ENCODE peak calls at places on chromosome 3, in four cellular contexts. One of them, this sample, is unnamed.

GRCh38 chr3:86563358-86563970 is 427.5 kb downstream of the VGLL3 start:
- DNase-seq in fibroblast of villous mesenchyme: peak; percentile 22
- DNase-seq in IMR-90: peak; percentile 47
- DNase-seq in Peyer's patch: no peak
- DNase-seq in this sample: no peak

GRCh38 chr3:55408193-55408826 is 78.8 kb downstream of the WNT5A start:
- DNase-seq in fibroblast of villous mesenchyme: no peak
- DNase-seq in IMR-90: peak; percentile 15
- DNase-seq in Peyer's patch: no peak
- DNase-seq in this sample: no peak

GRCh38 chr3:188947401-188947982 is 224.3 kb upstream of the TPRG1 start:
- DNase-seq in fibroblast of villous mesenchyme: peak; percentile 91
- DNase-seq in IMR-90: peak; percentile 63
- DNase-seq in Peyer's patch: peak; percentile 20
- DNase-seq in this sample: peak; percentile 90

GRCh38 chr3:12932754-12933153 is 91.4 kb upstream of the RPL32 start:
- DNase-seq in fibroblast of villous mesenchyme: no peak
- DNase-seq in IMR-90: no peak
- DNase-seq in Peyer's patch: no peak
- DNase-seq in this sample: no peak

GRCh38 chr3:178671261-178672191 is 135.3 kb downstream of the KCNMB2 start:
- DNase-seq in fibroblast of villous mesenchyme: peak; percentile 24
- DNase-seq in IMR-90: peak; percentile 34
- DNase-seq in Peyer's patch: no peak
- DNase-seq in this sample: no peak

GRCh38 chr3:119301001-119301400 is 6.8 kb downstream of the ARHGAP31 start:
- DNase-seq in fibroblast of villous mesenchyme: no peak
- DNase-seq in IMR-90: no peak
- DNase-seq in Peyer's patch: no peak
- DNase-seq in this sample: no peak

GRCh38 chr3:54817628-54818027 is 110.2 kb downstream of the LRTM1 start:
- DNase-seq in fibroblast of villous mesenchyme: no peak
- DNase-seq in IMR-90: peak; percentile 59
- DNase-seq in Peyer's patch: no peak
- DNase-seq in this sample: no peak

GRCh38 chr3:23292432-23292831 is 89.3 kb downstream of the UBE2E2 start:
- DNase-seq in fibroblast of villous mesenchyme: no peak
- DNase-seq in IMR-90: no peak
- DNase-seq in Peyer's patch: no peak
- DNase-seq in this sample: no peak

GRCh38 chr3:111859974-111860859 is 1.2 kb downstream of the PHLDB2 start:
- DNase-seq in fibroblast of villous mesenchyme: peak; percentile 91
- DNase-seq in IMR-90: peak; percentile 87
- DNase-seq in Peyer's patch: peak; percentile 70
- DNase-seq in this sample: peak; percentile 87

GRCh38 chr3:45210308-45211038 is 15.6 kb downstream of the TMEM158 start:
- DNase-seq in fibroblast of villous mesenchyme: peak; percentile 89
- DNase-seq in IMR-90: peak; percentile 80
- DNase-seq in Peyer's patch: peak; percentile 58
- DNase-seq in this sample: peak; percentile 93

GRCh38 chr3:72334681-72335457 is 513.4 kb downstream of the SHQ1 start:
- DNase-seq in fibroblast of villous mesenchyme: no peak
- DNase-seq in IMR-90: no peak
- DNase-seq in Peyer's patch: no peak
- DNase-seq in this sample: no peak

GRCh38 chr3:123371859-123372767 is 76.8 kb downstream of the ADCY5 start:
- DNase-seq in fibroblast of villous mesenchyme: no peak
- DNase-seq in IMR-90: no peak
- DNase-seq in Peyer's patch: no peak
- DNase-seq in this sample: no peak

GRCh38 chr3:114939920-114940319 is 207.2 kb downstream of the ZBTB20 start:
- DNase-seq in fibroblast of villous mesenchyme: no peak
- DNase-seq in IMR-90: no peak
- DNase-seq in Peyer's patch: no peak
- DNase-seq in this sample: no peak

GRCh38 chr3:72816843-72817485 is 31.3 kb downstream of the SHQ1 start:
- DNase-seq in fibroblast of villous mesenchyme: no peak
- DNase-seq in IMR-90: no peak
- DNase-seq in Peyer's patch: no peak
- DNase-seq in this sample: no peak

GRCh38 chr3:162224736-162225135 is 728.1 kb downstream of the OTOL1 start:
- DNase-seq in fibroblast of villous mesenchyme: peak; percentile 7
- DNase-seq in IMR-90: peak; percentile 22
- DNase-seq in Peyer's patch: no peak
- DNase-seq in this sample: no peak

GRCh38 chr3:45337839-45338470 is 50.4 kb upstream of the LARS2 start:
- DNase-seq in fibroblast of villous mesenchyme: no peak
- DNase-seq in IMR-90: no peak
- DNase-seq in Peyer's patch: no peak
- DNase-seq in this sample: no peak

GRCh38 chr3:48681974-48682610 is 3.6 kb downstream of the NCKIPSD start:
- DNase-seq in fibroblast of villous mesenchyme: no peak
- DNase-seq in IMR-90: no peak
- DNase-seq in Peyer's patch: no peak
- DNase-seq in this sample: no peak

GRCh38 chr3:5479229-5479799 is 291.8 kb downstream of the EDEM1 start:
- DNase-seq in fibroblast of villous mesenchyme: no peak
- DNase-seq in IMR-90: no peak
- DNase-seq in Peyer's patch: no peak
- DNase-seq in this sample: no peak

GRCh38 chr3:186096295-186096694 is 12.6 kb downstream of the ETV5 start:
- DNase-seq in fibroblast of villous mesenchyme: no peak
- DNase-seq in IMR-90: no peak
- DNase-seq in Peyer's patch: no peak
- DNase-seq in this sample: no peak

GRCh38 chr3:129936757-129937156 is 37.8 kb upstream of the TRH start:
- DNase-seq in fibroblast of villous mesenchyme: peak; percentile 86
- DNase-seq in IMR-90: peak; percentile 28
- DNase-seq in Peyer's patch: peak; percentile 26
- DNase-seq in this sample: no peak

GRCh38 chr3:197809356-197810020 is 18.4 kb downstream of the LRCH3 start:
- DNase-seq in fibroblast of villous mesenchyme: peak; percentile 74
- DNase-seq in IMR-90: peak; percentile 85
- DNase-seq in Peyer's patch: no peak
- DNase-seq in this sample: no peak

GRCh38 chr3:47984089-47984759 is 32.0 kb downstream of the MAP4 start:
- DNase-seq in fibroblast of villous mesenchyme: peak; percentile 66
- DNase-seq in IMR-90: peak; percentile 85
- DNase-seq in Peyer's patch: no peak
- DNase-seq in this sample: peak; percentile 82

GRCh38 chr3:133494469-133494868 is 79.0 kb upstream of the CDV3 start:
- DNase-seq in fibroblast of villous mesenchyme: peak; percentile 44
- DNase-seq in IMR-90: peak; percentile 20
- DNase-seq in Peyer's patch: no peak
- DNase-seq in this sample: no peak

GRCh38 chr3:194315965-194316361 is 35.2 kb downstream of the CPN2 start:
- DNase-seq in fibroblast of villous mesenchyme: peak; percentile 53
- DNase-seq in IMR-90: no peak
- DNase-seq in Peyer's patch: no peak
- DNase-seq in this sample: no peak

GRCh38 chr3:29822051-29822450 is 541.2 kb downstream of the RBMS3 start:
- DNase-seq in fibroblast of villous mesenchyme: peak; percentile 28
- DNase-seq in IMR-90: peak; percentile 86
- DNase-seq in Peyer's patch: no peak
- DNase-seq in this sample: no peak

GRCh38 chr3:128254066-128254590 is 100.8 kb downstream of the EEFSEC start:
- DNase-seq in fibroblast of villous mesenchyme: no peak
- DNase-seq in IMR-90: peak; percentile 8
- DNase-seq in Peyer's patch: no peak
- DNase-seq in this sample: no peak

GRCh38 chr3:59809750-59810444 is 760.1 kb upstream of the CFAP20DC start:
- DNase-seq in fibroblast of villous mesenchyme: peak; percentile 29
- DNase-seq in IMR-90: peak; percentile 57
- DNase-seq in Peyer's patch: no peak
- DNase-seq in this sample: no peak

GRCh38 chr3:11717301-11717700 is 73.6 kb upstream of the VGLL4 start:
- DNase-seq in fibroblast of villous mesenchyme: no peak
- DNase-seq in IMR-90: peak; percentile 39
- DNase-seq in Peyer's patch: no peak
- DNase-seq in this sample: no peak

GRCh38 chr3:50652709-50653108 is 22.0 kb upstream of the DOCK3 start:
- DNase-seq in fibroblast of villous mesenchyme: peak; percentile 6
- DNase-seq in IMR-90: peak; percentile 8
- DNase-seq in Peyer's patch: peak; percentile 47
- DNase-seq in this sample: no peak
- TF ChIP-seq CTCF in fibroblast of villous mesenchyme: peak; percentile 35
- TF ChIP-seq CTCF in IMR-90: peak; percentile 37
- TF ChIP-seq CTCF in Peyer's patch: peak; percentile 23
- TF ChIP-seq CTCF in this sample: peak; percentile 37

GRCh38 chr3:98587654-98588532 is 5.5 kb downstream of the CPOX start:
- DNase-seq in fibroblast of villous mesenchyme: no peak
- DNase-seq in IMR-90: peak; percentile 29
- DNase-seq in Peyer's patch: no peak
- DNase-seq in this sample: no peak
- TF ChIP-seq CTCF in fibroblast of villous mesenchyme: peak; percentile 45
- TF ChIP-seq CTCF in IMR-90: peak; percentile 31
- TF ChIP-seq CTCF in Peyer's patch: no peak
- TF ChIP-seq CTCF in this sample: peak; percentile 45

GRCh38 chr3:160758929-160759577 is 3.0 kb downstream of the PPM1L start:
- DNase-seq in fibroblast of villous mesenchyme: no peak
- DNase-seq in IMR-90: no peak
- DNase-seq in Peyer's patch: no peak
- DNase-seq in this sample: no peak
- TF ChIP-seq CTCF in fibroblast of villous mesenchyme: no peak
- TF ChIP-seq CTCF in IMR-90: no peak
- TF ChIP-seq CTCF in Peyer's patch: no peak
- TF ChIP-seq CTCF in this sample: peak; percentile 23

GRCh38 chr3:14152233-14152962 is 26.0 kb downstream of the XPC start:
- DNase-seq in fibroblast of villous mesenchyme: no peak
- DNase-seq in IMR-90: no peak
- DNase-seq in Peyer's patch: no peak
- DNase-seq in this sample: no peak
- TF ChIP-seq CTCF in fibroblast of villous mesenchyme: peak; percentile 33
- TF ChIP-seq CTCF in IMR-90: peak; percentile 18
- TF ChIP-seq CTCF in Peyer's patch: no peak
- TF ChIP-seq CTCF in this sample: peak; percentile 19

DNA sequence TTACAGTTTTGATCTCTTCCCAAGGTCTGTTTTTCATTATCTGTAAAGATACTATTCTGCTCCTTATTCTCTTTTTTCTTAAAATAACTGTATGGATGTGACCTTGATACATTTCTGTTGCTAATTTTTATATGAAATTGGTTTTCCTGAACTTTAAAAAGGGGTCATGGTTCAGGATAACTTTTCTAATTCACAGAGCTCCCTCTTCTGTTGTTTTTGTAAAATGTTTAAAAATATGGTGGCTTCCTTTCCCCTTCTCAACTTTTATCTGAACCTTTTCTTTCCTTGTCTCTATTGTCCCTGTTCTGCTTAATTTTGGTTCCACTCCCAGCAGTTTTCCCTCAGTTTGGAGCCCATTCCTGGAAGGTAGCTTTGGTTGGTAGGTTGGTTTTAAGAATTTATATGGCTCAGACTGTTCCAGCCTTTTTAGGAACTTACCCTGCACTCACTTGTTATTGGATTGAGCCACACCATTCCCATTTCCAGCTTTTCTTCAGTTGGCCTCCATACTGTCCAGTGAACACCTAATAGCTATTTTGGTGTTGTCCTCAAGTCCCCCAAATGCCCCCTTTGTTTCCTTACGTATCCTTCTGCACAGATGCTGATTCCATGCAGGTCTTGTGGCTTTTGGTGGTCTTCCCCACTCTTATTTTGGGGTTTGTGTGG is 70.3 kb downstream of the SLMAP start:
- DNase-seq in fibroblast of villous mesenchyme: no peak
- DNase-seq in IMR-90: no peak
- DNase-seq in Peyer's patch: no peak
- DNase-seq in this sample: no peak
- TF ChIP-seq CTCF in fibroblast of villous mesenchyme: no peak
- TF ChIP-seq CTCF in IMR-90: peak; percentile 36
- TF ChIP-seq CTCF in Peyer's patch: no peak
- TF ChIP-seq CTCF in this sample: peak; percentile 49

DNA sequence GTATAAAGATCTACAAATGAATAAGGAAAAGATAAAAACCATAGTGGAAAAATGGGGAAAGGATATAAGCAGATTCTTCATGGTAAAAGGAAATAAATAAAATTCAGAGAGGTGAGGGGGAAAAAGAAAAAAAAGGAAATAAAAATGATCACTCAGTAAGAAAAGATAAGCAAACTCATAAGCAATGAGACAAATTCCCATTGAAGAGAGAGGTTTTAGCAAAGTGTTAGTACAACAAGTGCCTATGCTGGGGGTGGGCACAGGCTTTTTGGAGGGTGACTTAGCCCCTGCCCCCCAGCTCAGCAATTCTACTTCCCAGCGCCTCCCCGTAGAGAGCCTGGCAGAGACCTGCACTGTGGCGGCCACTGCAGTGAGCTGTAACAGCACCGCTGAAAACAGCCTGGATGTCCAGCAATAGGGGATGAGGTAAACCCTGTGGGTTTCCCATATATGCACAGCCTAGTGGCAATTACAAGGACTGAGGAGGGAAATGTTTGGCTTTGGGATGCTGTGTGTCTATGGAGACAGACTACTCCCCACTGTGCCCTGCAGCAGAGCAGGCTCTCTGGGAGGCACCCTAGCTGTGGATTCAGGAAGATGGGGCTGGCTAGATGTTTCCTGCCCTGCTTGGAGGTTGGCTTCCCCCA is 23.7 kb upstream of the SFMBT1 start:
- DNase-seq in fibroblast of villous mesenchyme: no peak
- DNase-seq in IMR-90: peak; percentile 12
- DNase-seq in Peyer's patch: no peak
- DNase-seq in this sample: no peak
- TF ChIP-seq CTCF in fibroblast of villous mesenchyme: no peak
- TF ChIP-seq CTCF in IMR-90: no peak
- TF ChIP-seq CTCF in Peyer's patch: no peak
- TF ChIP-seq CTCF in this sample: peak; percentile 11

DNA sequence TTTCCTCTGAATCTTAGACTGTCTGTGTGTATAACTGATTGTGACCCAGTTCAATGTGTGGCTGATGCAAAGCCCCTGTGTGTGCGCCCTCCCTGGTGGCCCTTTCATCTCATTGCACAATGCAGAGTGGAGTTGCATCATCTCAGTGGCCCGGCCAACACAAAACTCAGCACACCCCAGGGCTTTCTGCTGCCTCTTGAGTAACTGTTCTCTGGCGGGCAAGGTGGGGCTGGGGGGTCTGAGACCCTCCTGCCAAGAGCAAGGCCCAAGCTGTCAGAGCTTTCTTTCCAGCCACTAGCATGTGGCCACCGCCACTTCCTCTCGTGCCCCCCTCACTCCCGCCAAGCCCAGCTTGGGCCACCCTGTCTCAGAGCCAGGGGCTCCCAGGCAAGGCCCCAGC is 80.7 kb upstream of the ALDH1L1 start:
- DNase-seq in fibroblast of villous mesenchyme: peak; percentile 92
- DNase-seq in IMR-90: peak; percentile 61
- DNase-seq in Peyer's patch: no peak
- DNase-seq in this sample: peak; percentile 80
- TF ChIP-seq CTCF in fibroblast of villous mesenchyme: no peak
- TF ChIP-seq CTCF in IMR-90: peak; percentile 5
- TF ChIP-seq CTCF in Peyer's patch: no peak
- TF ChIP-seq CTCF in this sample: peak; percentile 8